ENCODE peak calls at places on chromosomes 12 and 14, in five cellular contexts. X is HFFc6, Y is cardiac muscle cell, U is AG09309, O is Calu3. K is an unnamed sample.

GRCh38 chr12:107670999-107671643 is 14.5 kb upstream of the PWP1 start:
- DNase-seq in X (no peak), Y (peak; percentile 34), U (no peak), O (peak; percentile 38), K (peak; percentile 57)

GRCh38 chr12:85329913-85330312 is 49.9 kb downstream of the ALX1 start:
- DNase-seq in X (no peak), Y (no peak), U (no peak), O (no peak), K (no peak)

GRCh38 chr12:60205500-60205899 is 609.7 kb downstream of the SLC16A7 start:
- DNase-seq in X (peak; percentile 41), Y (peak; percentile 52), U (no peak), O (no peak), K (no peak)

GRCh38 chr12:50070314-50071060 is 13.1 kb downstream of the ASIC1 start:
- DNase-seq in X (peak; percentile 76), Y (peak; percentile 93), U (no peak), O (peak; percentile 73), K (peak; percentile 83)

GRCh38 chr12:19263666-19264065 is 134.1 kb downstream of the PLEKHA5 start:
- DNase-seq in X (no peak), Y (no peak), U (no peak), O (no peak), K (no peak)

GRCh38 chr12:42704810-42705401 is 115.4 kb upstream of the PRICKLE1 start:
- DNase-seq in X (no peak), Y (no peak), U (no peak), O (no peak), K (no peak)

GRCh38 chr12:92070054-92070863 is 75.4 kb downstream of the BTG1 start:
- DNase-seq in X (no peak), Y (no peak), U (no peak), O (peak; percentile 80), K (no peak)

GRCh38 chr14:44771495-44771894 is 190.3 kb downstream of the KLHL28 start:
- DNase-seq in X (no peak), Y (no peak), U (no peak), O (no peak), K (no peak)

GRCh38 chr14:95340201-95340697 is 20.5 kb upstream of the CLMN start:
- DNase-seq in X (no peak), Y (no peak), U (no peak), O (peak; percentile 61), K (no peak)

GRCh38 chr14:96090441-96091148 is 51.4 kb downstream of the C14orf132 start:
- DNase-seq in X (peak; percentile 38), Y (peak; percentile 85), U (no peak), O (no peak), K (peak; percentile 88)

GRCh38 chr14:95119336-95119735 is 38.0 kb downstream of the DICER1 start:
- DNase-seq in X (no peak), Y (no peak), U (no peak), O (no peak), K (no peak)

GRCh38 chr12:131250028-131250950 is 296.6 kb downstream of the ADGRD1 start:
- DNase-seq in X (no peak), Y (no peak), U (no peak), O (no peak), K (no peak)

GRCh38 chr12:39441189-39441962 is 1.5 kb downstream of the KIF21A start:
- DNase-seq in X (no peak), Y (no peak), U (no peak), O (no peak), K (no peak)

GRCh38 chr14:104794099-104794498 is 1.4 kb downstream of the AKT1 start:
- DNase-seq in X (peak; percentile 8), Y (peak; percentile 71), U (no peak), O (peak; percentile 79), K (no peak)

GRCh38 chr14:55125403-55125802 is 3.6 kb upstream of the LGALS3 start:
- DNase-seq in X (no peak), Y (no peak), U (no peak), O (peak; percentile 57), K (no peak)

GRCh38 chr12:108649668-108650067 is 16.0 kb upstream of the SELPLG start:
- DNase-seq in X (peak; percentile 90), Y (peak; percentile 75), U (peak; percentile 58), O (no peak), K (no peak)

GRCh38 chr12:52353766-52354165 is 13.5 kb downstream of the KRT85 start:
- DNase-seq in X (no peak), Y (no peak), U (no peak), O (no peak), K (no peak)

GRCh38 chr12:6364037-6364360 is 11.4 kb downstream of the SCNN1A start:
- DNase-seq in X (no peak), Y (no peak), U (no peak), O (no peak), K (no peak)

GRCh38 chr14:72201645-72202044 is 269.4 kb downstream of the RGS6 start:
- DNase-seq in X (no peak), Y (no peak), U (no peak), O (no peak), K (no peak)

GRCh38 chr12:113196996-113197395 is 11.5 kb downstream of the RITA1 start:
- DNase-seq in X (peak; percentile 77), Y (peak; percentile 88), U (no peak), O (peak; percentile 81), K (peak; percentile 57)

GRCh38 chr12:60257063-60257462 is 661.2 kb downstream of the SLC16A7 start:
- DNase-seq in X (peak; percentile 64), Y (peak; percentile 68), U (peak; percentile 41), O (peak; percentile 36), K (no peak)

GRCh38 chr12:124537525-124538193 is 29.8 kb downstream of the NCOR2 start:
- DNase-seq in X (no peak), Y (no peak), U (no peak), O (no peak), K (no peak)

GRCh38 chr12:49482095-49483051 is 56.5 kb upstream of the KCNH3 start:
- DNase-seq in X (peak; percentile 15), Y (no peak), U (no peak), O (no peak), K (no peak)

GRCh38 chr14:22539831-22540230 is 49.2 kb downstream of the DAD1 start:
- DNase-seq in X (no peak), Y (no peak), U (no peak), O (no peak), K (no peak)

GRCh38 chr12:64746663-64747062 is 12.5 kb downstream of the GNS start:
- DNase-seq in X (no peak), Y (peak; percentile 24), U (no peak), O (no peak), K (no peak)

GRCh38 chr12:105485926-105486325 is 155.4 kb downstream of the C12orf75 start:
- DNase-seq in X (no peak), Y (no peak), U (no peak), O (no peak), K (no peak)

GRCh38 chr12:76680940-76681339 is 83.0 kb upstream of the ZDHHC17 start:
- DNase-seq in X (peak; percentile 90), Y (no peak), U (peak; percentile 73), O (no peak), K (no peak)

GRCh38 chr12:7667025-7667575 is 1.4 kb upstream of the APOBEC1 start:
- DNase-seq in X (peak; percentile 16), Y (no peak), U (no peak), O (no peak), K (no peak)

GRCh38 chr14:69260246-69260978 is 454 bp downstream of the GALNT16 start:
- DNase-seq in X (no peak), Y (peak; percentile 19), U (no peak), O (peak; percentile 29), K (peak; percentile 69)

GRCh38 chr14:66237701-66238100 is 248.5 kb upstream of the CCDC196 start:
- DNase-seq in X (no peak), Y (no peak), U (no peak), O (no peak), K (no peak)
- TF ChIP-seq CTCF in X (no peak), Y (no peak), U (no peak), O (no peak), K (no peak)

GRCh38 chr14:63833728-63834127 is 19.1 kb upstream of the SYNE2 start:
- DNase-seq in X (no peak), Y (no peak), U (no peak), O (no peak), K (no peak)
- TF ChIP-seq CTCF in X (peak; percentile 31), Y (no peak), U (no peak), O (no peak), K (no peak)

DNA sequence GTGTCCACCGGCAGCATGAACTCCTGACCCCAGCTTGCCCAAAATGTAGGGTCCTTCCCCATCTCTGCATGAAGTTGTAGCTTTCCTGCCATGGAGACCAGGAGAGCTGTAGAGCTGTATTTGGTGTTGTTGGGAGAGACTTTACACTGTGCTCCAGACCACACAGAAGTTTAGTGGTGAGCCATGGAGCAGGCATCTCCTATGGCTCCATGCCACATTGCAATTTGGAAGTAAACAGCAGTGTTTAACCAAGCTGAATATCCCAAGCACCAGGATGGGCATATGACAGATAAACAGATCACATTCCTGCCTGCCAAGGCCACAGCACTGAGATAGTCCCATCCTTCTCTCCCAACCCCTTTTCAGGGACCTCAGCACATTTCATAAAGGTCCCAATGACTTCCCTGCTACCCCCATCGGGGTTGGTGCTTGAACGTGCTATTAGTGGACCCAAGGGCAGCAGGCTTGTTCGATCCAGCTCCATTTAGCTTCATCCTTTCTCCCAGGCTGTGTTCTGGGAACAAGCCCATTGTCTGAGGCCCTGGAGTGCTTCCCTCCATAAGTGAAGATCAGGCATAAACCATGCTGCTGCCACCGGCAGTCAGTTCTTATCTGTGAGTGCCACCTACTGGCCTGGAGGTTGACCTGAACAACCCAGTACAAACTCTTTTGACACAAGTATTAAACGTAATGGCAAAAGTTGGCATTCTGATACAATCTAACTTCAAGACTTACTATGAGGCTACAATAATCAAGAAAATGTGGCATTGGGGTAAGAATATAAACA is 172.3 kb upstream of the ATXN7L3B start:
- DNase-seq in X (peak; percentile 4), Y (peak; percentile 48), U (no peak), O (peak; percentile 50), K (peak; percentile 43)
- TF ChIP-seq CTCF in X (peak; percentile 64), Y (peak; percentile 40), U (no peak), O (no peak), K (no peak)

GRCh38 chr14:64536488-64537245 is 3.9 kb upstream of the HSPA2 start:
- DNase-seq in X (peak; percentile 31), Y (peak; percentile 58), U (no peak), O (no peak), K (no peak)

DNA sequence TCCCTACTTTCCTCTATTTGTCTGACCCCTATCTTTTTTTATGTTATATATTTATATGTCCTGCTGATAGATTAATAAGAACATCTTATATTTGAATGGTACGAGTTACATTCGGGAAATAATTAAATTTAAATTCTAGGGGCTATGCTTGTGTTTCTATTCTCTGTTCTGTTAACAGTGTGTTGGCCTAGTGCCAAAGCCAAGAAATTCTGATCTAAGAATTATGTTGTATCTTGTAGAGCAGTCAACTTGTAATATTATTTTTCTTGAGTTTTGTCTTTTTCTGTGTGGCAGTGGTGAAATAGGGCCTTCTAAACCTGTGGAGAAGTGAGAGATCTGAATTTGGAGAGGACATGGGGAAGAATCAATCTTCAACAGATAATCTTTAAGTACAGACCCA is 9.0 kb upstream of the HSPA2 start:
- DNase-seq in X (no peak), Y (no peak), U (no peak), O (no peak), K (no peak)
- TF ChIP-seq CTCF in X (no peak), Y (no peak), U (no peak), O (no peak), K (no peak)

K was measured in glutamatergic neuron.